ENCODE peak calls at places on chromosomes 11 and 22, in ten cellular contexts. One of them, this sample, is unnamed.

GRCh38 chr22:26942301-26942927 is 285.0 kb downstream of the MIAT start:
- DNase-seq in hepatic stellate cell: no peak
- DNase-seq in AG09309: peak
- DNase-seq in HTR-8/SVneo: no peak
- DNase-seq in DMS 273 treated with DMSO at 0.1 percent for 48 hours: no peak
- DNase-seq in activated T-helper 1 cell treated with anti-CD3 and anti-CD28 coated beads, Interleukin-2, amount 50 U/mL, for 16 hours: no peak
- DNase-seq in Peyer's patch: no peak
- DNase-seq in hippocampal formation: no peak
- DNase-seq in hypothalamus: no peak
- DNase-seq in T-helper 2 cell: no peak
- DNase-seq in this sample: no peak

GRCh38 chr11:64298966-64299846 is 952 bp upstream of the CATSPERZ start:
- DNase-seq in hepatic stellate cell: no peak
- DNase-seq in AG09309: no peak
- DNase-seq in HTR-8/SVneo: no peak
- DNase-seq in DMS 273 treated with DMSO at 0.1 percent for 48 hours: no peak
- DNase-seq in activated T-helper 1 cell treated with anti-CD3 and anti-CD28 coated beads, Interleukin-2, amount 50 U/mL, for 16 hours: no peak
- DNase-seq in Peyer's patch: no peak
- DNase-seq in hippocampal formation: no peak
- DNase-seq in hypothalamus: peak
- DNase-seq in T-helper 2 cell: no peak
- DNase-seq in this sample: no peak

GRCh38 chr11:130437848-130438247 is 9.4 kb upstream of the ADAMTS8 start:
- DNase-seq in hepatic stellate cell: no peak
- DNase-seq in AG09309: no peak
- DNase-seq in HTR-8/SVneo: no peak
- DNase-seq in DMS 273 treated with DMSO at 0.1 percent for 48 hours: no peak
- DNase-seq in activated T-helper 1 cell treated with anti-CD3 and anti-CD28 coated beads, Interleukin-2, amount 50 U/mL, for 16 hours: no peak
- DNase-seq in Peyer's patch: no peak
- DNase-seq in hippocampal formation: no peak
- DNase-seq in hypothalamus: no peak
- DNase-seq in T-helper 2 cell: no peak
- DNase-seq in this sample: no peak

GRCh38 chr11:452203-452744 is 2.2 kb downstream of the PTDSS2 start:
- DNase-seq in hepatic stellate cell: no peak
- DNase-seq in AG09309: no peak
- DNase-seq in HTR-8/SVneo: no peak
- DNase-seq in DMS 273 treated with DMSO at 0.1 percent for 48 hours: no peak
- DNase-seq in activated T-helper 1 cell treated with anti-CD3 and anti-CD28 coated beads, Interleukin-2, amount 50 U/mL, for 16 hours: no peak
- DNase-seq in Peyer's patch: no peak
- DNase-seq in hippocampal formation: no peak
- DNase-seq in hypothalamus: no peak
- DNase-seq in T-helper 2 cell: no peak
- DNase-seq in this sample: no peak

GRCh38 chr11:4090258-4090657 is 4.3 kb upstream of the RRM1 start:
- DNase-seq in hepatic stellate cell: no peak
- DNase-seq in AG09309: no peak
- DNase-seq in HTR-8/SVneo: no peak
- DNase-seq in DMS 273 treated with DMSO at 0.1 percent for 48 hours: no peak
- DNase-seq in activated T-helper 1 cell treated with anti-CD3 and anti-CD28 coated beads, Interleukin-2, amount 50 U/mL, for 16 hours: no peak
- DNase-seq in Peyer's patch: peak
- DNase-seq in hippocampal formation: no peak
- DNase-seq in hypothalamus: no peak
- DNase-seq in T-helper 2 cell: no peak
- DNase-seq in this sample: no peak

GRCh38 chr11:4072668-4073285 is 21.8 kb upstream of the RRM1 start:
- DNase-seq in hepatic stellate cell: peak
- DNase-seq in AG09309: peak
- DNase-seq in HTR-8/SVneo: peak
- DNase-seq in DMS 273 treated with DMSO at 0.1 percent for 48 hours: peak
- DNase-seq in activated T-helper 1 cell treated with anti-CD3 and anti-CD28 coated beads, Interleukin-2, amount 50 U/mL, for 16 hours: peak
- DNase-seq in Peyer's patch: peak
- DNase-seq in hippocampal formation: peak
- DNase-seq in hypothalamus: peak
- DNase-seq in T-helper 2 cell: no peak
- DNase-seq in this sample: peak

GRCh38 chr22:36493690-36494110 is 12.3 kb upstream of the TXN2 start:
- DNase-seq in hepatic stellate cell: no peak
- DNase-seq in AG09309: no peak
- DNase-seq in HTR-8/SVneo: no peak
- DNase-seq in DMS 273 treated with DMSO at 0.1 percent for 48 hours: no peak
- DNase-seq in activated T-helper 1 cell treated with anti-CD3 and anti-CD28 coated beads, Interleukin-2, amount 50 U/mL, for 16 hours: no peak
- DNase-seq in Peyer's patch: peak
- DNase-seq in hippocampal formation: no peak
- DNase-seq in hypothalamus: peak
- DNase-seq in T-helper 2 cell: no peak
- DNase-seq in this sample: no peak

GRCh38 chr11:9757809-9758675 is 94.2 kb downstream of the SWAP70 start:
- DNase-seq in hepatic stellate cell: peak
- DNase-seq in AG09309: no peak
- DNase-seq in HTR-8/SVneo: peak
- DNase-seq in DMS 273 treated with DMSO at 0.1 percent for 48 hours: no peak
- DNase-seq in activated T-helper 1 cell treated with anti-CD3 and anti-CD28 coated beads, Interleukin-2, amount 50 U/mL, for 16 hours: peak
- DNase-seq in Peyer's patch: peak
- DNase-seq in hippocampal formation: peak
- DNase-seq in hypothalamus: peak
- DNase-seq in T-helper 2 cell: peak
- DNase-seq in this sample: peak

GRCh38 chr11:92867913-92868619 is 101.4 kb upstream of the MTNR1B start:
- DNase-seq in hepatic stellate cell: no peak
- DNase-seq in AG09309: no peak
- DNase-seq in HTR-8/SVneo: no peak
- DNase-seq in DMS 273 treated with DMSO at 0.1 percent for 48 hours: no peak
- DNase-seq in activated T-helper 1 cell treated with anti-CD3 and anti-CD28 coated beads, Interleukin-2, amount 50 U/mL, for 16 hours: no peak
- DNase-seq in Peyer's patch: no peak
- DNase-seq in hippocampal formation: no peak
- DNase-seq in hypothalamus: no peak
- DNase-seq in T-helper 2 cell: no peak
- DNase-seq in this sample: peak

GRCh38 chr11:47257518-47258316 is at the start of gene NR1H3:
- DNase-seq in hepatic stellate cell: peak
- DNase-seq in AG09309: no peak
- DNase-seq in HTR-8/SVneo: peak
- DNase-seq in DMS 273 treated with DMSO at 0.1 percent for 48 hours: no peak
- DNase-seq in activated T-helper 1 cell treated with anti-CD3 and anti-CD28 coated beads, Interleukin-2, amount 50 U/mL, for 16 hours: no peak
- DNase-seq in Peyer's patch: peak
- DNase-seq in hippocampal formation: no peak
- DNase-seq in hypothalamus: peak
- DNase-seq in T-helper 2 cell: no peak
- DNase-seq in this sample: no peak

GRCh38 chr11:132858203-132858602 is 674.1 kb downstream of the OPCML start:
- DNase-seq in hepatic stellate cell: peak
- DNase-seq in AG09309: no peak
- DNase-seq in HTR-8/SVneo: peak
- DNase-seq in DMS 273 treated with DMSO at 0.1 percent for 48 hours: no peak
- DNase-seq in activated T-helper 1 cell treated with anti-CD3 and anti-CD28 coated beads, Interleukin-2, amount 50 U/mL, for 16 hours: no peak
- DNase-seq in Peyer's patch: no peak
- DNase-seq in hippocampal formation: no peak
- DNase-seq in hypothalamus: no peak
- DNase-seq in T-helper 2 cell: no peak
- DNase-seq in this sample: no peak

This sample was measured in NCI-H446 treated with DMSO at 0.1 percent for 48 hours.